ENCODE peak calls at places on chromosomes 5 and 9, in ten cellular contexts. One of them, this sample, is unnamed.

GRCh38 chr9:135804588-135805421 is 102.5 kb downstream of the CAMSAP1 start:
- DNase-seq in cardiac muscle cell: no peak
- DNase-seq in prostate gland: no peak
- DNase-seq in activated CD4-positive, alpha-beta memory T cell treated with anti-CD3 and anti-CD28 coated beads for 36 hours: no peak
- DNase-seq in AG04449: no peak
- DNase-seq in stimulated activated CD4-positive, alpha-beta T cell treated with anti-CD3 and anti-CD28 coated beads, Interleukin-4, amount 100 ng/mL, for 24 hours: no peak
- DNase-seq in stimulated activated naive CD8-positive, alpha-beta T cell treated with anti-CD3 and anti-CD28 coated beads, Interleukin-15, Interleukin-2, amounts not matched to agents 100 U/mL and 50 U/mL, for 24 hours: no peak
- DNase-seq in activated T-cell treated with anti-CD3 and anti-CD28 coated beads, Interleukin-2, amount 50 U/mL, for 24 hours: no peak
- DNase-seq in iris pigment epithelial cell: peak
- DNase-seq in ELR: peak
- DNase-seq in this sample: no peak

GRCh38 chr9:137028281-137029057 is 432 bp upstream of the ABCA2 start:
- DNase-seq in AG04449: no peak
- DNase-seq in prostate gland: peak
- DNase-seq in cardiac muscle cell: peak
- DNase-seq in stimulated activated naive CD8-positive, alpha-beta T cell treated with anti-CD3 and anti-CD28 coated beads, Interleukin-15, Interleukin-2, amounts not matched to agents 100 U/mL and 50 U/mL, for 24 hours: peak
- DNase-seq in activated T-cell treated with anti-CD3 and anti-CD28 coated beads, Interleukin-2, amount 50 U/mL, for 24 hours: peak
- DNase-seq in ELR: peak
- DNase-seq in iris pigment epithelial cell: peak
- DNase-seq in stimulated activated CD4-positive, alpha-beta T cell treated with anti-CD3 and anti-CD28 coated beads, Interleukin-4, amount 100 ng/mL, for 24 hours: peak
- DNase-seq in activated CD4-positive, alpha-beta memory T cell treated with anti-CD3 and anti-CD28 coated beads for 36 hours: peak
- DNase-seq in this sample: no peak

GRCh38 chr9:129757045-129757444 is 4.2 kb upstream of the PTGES start:
- DNase-seq in ELR: no peak
- DNase-seq in activated T-cell treated with anti-CD3 and anti-CD28 coated beads, Interleukin-2, amount 50 U/mL, for 24 hours: no peak
- DNase-seq in prostate gland: no peak
- DNase-seq in AG04449: no peak
- DNase-seq in stimulated activated CD4-positive, alpha-beta T cell treated with anti-CD3 and anti-CD28 coated beads, Interleukin-4, amount 100 ng/mL, for 24 hours: no peak
- DNase-seq in stimulated activated naive CD8-positive, alpha-beta T cell treated with anti-CD3 and anti-CD28 coated beads, Interleukin-15, Interleukin-2, amounts not matched to agents 100 U/mL and 50 U/mL, for 24 hours: no peak
- DNase-seq in iris pigment epithelial cell: no peak
- DNase-seq in cardiac muscle cell: no peak
- DNase-seq in activated CD4-positive, alpha-beta memory T cell treated with anti-CD3 and anti-CD28 coated beads for 36 hours: no peak
- DNase-seq in this sample: no peak

GRCh38 chr5:137320056-137321045 is 178.8 kb downstream of the SPOCK1 start:
- DNase-seq in activated CD4-positive, alpha-beta memory T cell treated with anti-CD3 and anti-CD28 coated beads for 36 hours: peak
- DNase-seq in prostate gland: peak
- DNase-seq in ELR: peak
- DNase-seq in activated T-cell treated with anti-CD3 and anti-CD28 coated beads, Interleukin-2, amount 50 U/mL, for 24 hours: no peak
- DNase-seq in cardiac muscle cell: peak
- DNase-seq in stimulated activated CD4-positive, alpha-beta T cell treated with anti-CD3 and anti-CD28 coated beads, Interleukin-4, amount 100 ng/mL, for 24 hours: no peak
- DNase-seq in stimulated activated naive CD8-positive, alpha-beta T cell treated with anti-CD3 and anti-CD28 coated beads, Interleukin-15, Interleukin-2, amounts not matched to agents 100 U/mL and 50 U/mL, for 24 hours: peak
- DNase-seq in iris pigment epithelial cell: peak
- DNase-seq in AG04449: no peak
- DNase-seq in this sample: no peak

GRCh38 chr9:2243666-2244555 is 228.8 kb downstream of the SMARCA2 start:
- DNase-seq in stimulated activated naive CD8-positive, alpha-beta T cell treated with anti-CD3 and anti-CD28 coated beads, Interleukin-15, Interleukin-2, amounts not matched to agents 100 U/mL and 50 U/mL, for 24 hours: no peak
- DNase-seq in stimulated activated CD4-positive, alpha-beta T cell treated with anti-CD3 and anti-CD28 coated beads, Interleukin-4, amount 100 ng/mL, for 24 hours: no peak
- DNase-seq in cardiac muscle cell: no peak
- DNase-seq in iris pigment epithelial cell: peak
- DNase-seq in AG04449: no peak
- DNase-seq in ELR: peak
- DNase-seq in activated T-cell treated with anti-CD3 and anti-CD28 coated beads, Interleukin-2, amount 50 U/mL, for 24 hours: no peak
- DNase-seq in activated CD4-positive, alpha-beta memory T cell treated with anti-CD3 and anti-CD28 coated beads for 36 hours: no peak
- DNase-seq in prostate gland: no peak
- DNase-seq in this sample: no peak

GRCh38 chr9:127524373-127524772 is 73.1 kb downstream of the LRSAM1 start:
- DNase-seq in activated CD4-positive, alpha-beta memory T cell treated with anti-CD3 and anti-CD28 coated beads for 36 hours: no peak
- DNase-seq in activated T-cell treated with anti-CD3 and anti-CD28 coated beads, Interleukin-2, amount 50 U/mL, for 24 hours: no peak
- DNase-seq in cardiac muscle cell: no peak
- DNase-seq in prostate gland: no peak
- DNase-seq in stimulated activated naive CD8-positive, alpha-beta T cell treated with anti-CD3 and anti-CD28 coated beads, Interleukin-15, Interleukin-2, amounts not matched to agents 100 U/mL and 50 U/mL, for 24 hours: no peak
- DNase-seq in AG04449: no peak
- DNase-seq in iris pigment epithelial cell: no peak
- DNase-seq in ELR: peak
- DNase-seq in stimulated activated CD4-positive, alpha-beta T cell treated with anti-CD3 and anti-CD28 coated beads, Interleukin-4, amount 100 ng/mL, for 24 hours: no peak
- DNase-seq in this sample: no peak

GRCh38 chr5:78361226-78361993 is 993 bp downstream of the SCAMP1 start:
- DNase-seq in cardiac muscle cell: peak
- DNase-seq in iris pigment epithelial cell: peak
- DNase-seq in ELR: peak
- DNase-seq in activated CD4-positive, alpha-beta memory T cell treated with anti-CD3 and anti-CD28 coated beads for 36 hours: no peak
- DNase-seq in prostate gland: peak
- DNase-seq in activated T-cell treated with anti-CD3 and anti-CD28 coated beads, Interleukin-2, amount 50 U/mL, for 24 hours: no peak
- DNase-seq in stimulated activated naive CD8-positive, alpha-beta T cell treated with anti-CD3 and anti-CD28 coated beads, Interleukin-15, Interleukin-2, amounts not matched to agents 100 U/mL and 50 U/mL, for 24 hours: no peak
- DNase-seq in AG04449: no peak
- DNase-seq in stimulated activated CD4-positive, alpha-beta T cell treated with anti-CD3 and anti-CD28 coated beads, Interleukin-4, amount 100 ng/mL, for 24 hours: no peak
- DNase-seq in this sample: peak

GRCh38 chr5:162593881-162594280 is 526.3 kb downstream of the GABRG2 start:
- DNase-seq in prostate gland: no peak
- DNase-seq in AG04449: no peak
- DNase-seq in iris pigment epithelial cell: no peak
- DNase-seq in activated T-cell treated with anti-CD3 and anti-CD28 coated beads, Interleukin-2, amount 50 U/mL, for 24 hours: no peak
- DNase-seq in ELR: no peak
- DNase-seq in cardiac muscle cell: no peak
- DNase-seq in activated CD4-positive, alpha-beta memory T cell treated with anti-CD3 and anti-CD28 coated beads for 36 hours: no peak
- DNase-seq in stimulated activated naive CD8-positive, alpha-beta T cell treated with anti-CD3 and anti-CD28 coated beads, Interleukin-15, Interleukin-2, amounts not matched to agents 100 U/mL and 50 U/mL, for 24 hours: no peak
- DNase-seq in stimulated activated CD4-positive, alpha-beta T cell treated with anti-CD3 and anti-CD28 coated beads, Interleukin-4, amount 100 ng/mL, for 24 hours: no peak
- DNase-seq in this sample: no peak

GRCh38 chr9:78821126-78821822 is 524.3 kb downstream of the PSAT1 start:
- DNase-seq in iris pigment epithelial cell: peak
- DNase-seq in AG04449: no peak
- DNase-seq in ELR: peak
- DNase-seq in prostate gland: no peak
- DNase-seq in stimulated activated naive CD8-positive, alpha-beta T cell treated with anti-CD3 and anti-CD28 coated beads, Interleukin-15, Interleukin-2, amounts not matched to agents 100 U/mL and 50 U/mL, for 24 hours: no peak
- DNase-seq in stimulated activated CD4-positive, alpha-beta T cell treated with anti-CD3 and anti-CD28 coated beads, Interleukin-4, amount 100 ng/mL, for 24 hours: no peak
- DNase-seq in cardiac muscle cell: peak
- DNase-seq in activated CD4-positive, alpha-beta memory T cell treated with anti-CD3 and anti-CD28 coated beads for 36 hours: no peak
- DNase-seq in activated T-cell treated with anti-CD3 and anti-CD28 coated beads, Interleukin-2, amount 50 U/mL, for 24 hours: no peak
- DNase-seq in this sample: no peak

GRCh38 chr5:91288517-91288916 is 94.6 kb downstream of the ARRDC3 start:
- DNase-seq in cardiac muscle cell: no peak
- DNase-seq in stimulated activated naive CD8-positive, alpha-beta T cell treated with anti-CD3 and anti-CD28 coated beads, Interleukin-15, Interleukin-2, amounts not matched to agents 100 U/mL and 50 U/mL, for 24 hours: no peak
- DNase-seq in AG04449: no peak
- DNase-seq in activated T-cell treated with anti-CD3 and anti-CD28 coated beads, Interleukin-2, amount 50 U/mL, for 24 hours: no peak
- DNase-seq in activated CD4-positive, alpha-beta memory T cell treated with anti-CD3 and anti-CD28 coated beads for 36 hours: no peak
- DNase-seq in ELR: no peak
- DNase-seq in iris pigment epithelial cell: no peak
- DNase-seq in stimulated activated CD4-positive, alpha-beta T cell treated with anti-CD3 and anti-CD28 coated beads, Interleukin-4, amount 100 ng/mL, for 24 hours: no peak
- DNase-seq in prostate gland: no peak
- DNase-seq in this sample: no peak

GRCh38 chr9:115261656-115262081 is 143.7 kb upstream of the TNC start:
- DNase-seq in stimulated activated naive CD8-positive, alpha-beta T cell treated with anti-CD3 and anti-CD28 coated beads, Interleukin-15, Interleukin-2, amounts not matched to agents 100 U/mL and 50 U/mL, for 24 hours: no peak
- DNase-seq in activated CD4-positive, alpha-beta memory T cell treated with anti-CD3 and anti-CD28 coated beads for 36 hours: no peak
- DNase-seq in stimulated activated CD4-positive, alpha-beta T cell treated with anti-CD3 and anti-CD28 coated beads, Interleukin-4, amount 100 ng/mL, for 24 hours: no peak
- DNase-seq in prostate gland: no peak
- DNase-seq in cardiac muscle cell: no peak
- DNase-seq in AG04449: no peak
- DNase-seq in ELR: peak
- DNase-seq in activated T-cell treated with anti-CD3 and anti-CD28 coated beads, Interleukin-2, amount 50 U/mL, for 24 hours: no peak
- DNase-seq in iris pigment epithelial cell: no peak
- DNase-seq in this sample: no peak

GRCh38 chr9:124551472-124552339 is 44.5 kb upstream of the NR5A1 start:
- DNase-seq in stimulated activated CD4-positive, alpha-beta T cell treated with anti-CD3 and anti-CD28 coated beads, Interleukin-4, amount 100 ng/mL, for 24 hours: peak
- DNase-seq in activated T-cell treated with anti-CD3 and anti-CD28 coated beads, Interleukin-2, amount 50 U/mL, for 24 hours: peak
- DNase-seq in stimulated activated naive CD8-positive, alpha-beta T cell treated with anti-CD3 and anti-CD28 coated beads, Interleukin-15, Interleukin-2, amounts not matched to agents 100 U/mL and 50 U/mL, for 24 hours: peak
- DNase-seq in cardiac muscle cell: peak
- DNase-seq in prostate gland: peak
- DNase-seq in iris pigment epithelial cell: peak
- DNase-seq in activated CD4-positive, alpha-beta memory T cell treated with anti-CD3 and anti-CD28 coated beads for 36 hours: peak
- DNase-seq in ELR: peak
- DNase-seq in AG04449: no peak
- DNase-seq in this sample: peak

This sample was measured in ovary.